ENCODE peak calls at places on chromosomes 12 and 14, in five cellular contexts. F is uterus, D is tibial artery, G is endothelial cell, Y is heart left ventricle. B is an unnamed sample.

GRCh38 chr12:70556179-70556869 is 80.9 kb downstream of the PTPRB start:
- DNase-seq in F (no peak), D (no peak), G (no peak), Y (no peak), B (no peak)

GRCh38 chr14:75979071-75979571 is 2.7 kb downstream of the TGFB3 start:
- DNase-seq in F (peak; percentile 48), D (no peak), G (peak; percentile 53), Y (no peak), B (no peak)

GRCh38 chr12:53974084-53975018 is at the start of gene HOTAIR:
- DNase-seq in F (peak; percentile 61), D (peak; percentile 81), G (no peak), Y (no peak), B (peak; percentile 83)

GRCh38 chr14:90750701-90751100 is 65.5 kb downstream of the TTC7B start:
- DNase-seq in F (no peak), D (no peak), G (no peak), Y (no peak), B (no peak)

GRCh38 chr12:109542014-109542413 is 31.3 kb downstream of the MMAB start:
- DNase-seq in F (no peak), D (no peak), G (no peak), Y (no peak), B (no peak)

GRCh38 chr14:22478670-22479069 is 110.4 kb downstream of the DAD1 start:
- DNase-seq in F (peak; percentile 76), D (no peak), G (no peak), Y (no peak), B (no peak)

GRCh38 chr14:51554339-51554920 is 97.3 kb upstream of the FRMD6 start:
- DNase-seq in F (no peak), D (no peak), G (no peak), Y (no peak), B (no peak)

GRCh38 chr12:120639771-120640721 is at the start of gene CABP1:
- DNase-seq in F (no peak), D (no peak), G (peak; percentile 33), Y (no peak), B (no peak)

GRCh38 chr12:105740970-105741725 is 397.6 kb downstream of the NUAK1 start:
- DNase-seq in F (peak; percentile 44), D (peak; percentile 69), G (no peak), Y (peak; percentile 71), B (peak; percentile 79)

GRCh38 chr14:73944432-73945158 is 5.3 kb downstream of the FAM161B start:
- DNase-seq in F (no peak), D (no peak), G (no peak), Y (no peak), B (no peak)

GRCh38 chr14:73945159-73945670 is 4.7 kb downstream of the FAM161B start:
- DNase-seq in F (no peak), D (no peak), G (no peak), Y (no peak), B (no peak)

GRCh38 chr14:73955674-73956073 is 5.6 kb downstream of the COQ6 start:
- DNase-seq in F (no peak), D (no peak), G (no peak), Y (no peak), B (no peak)

GRCh38 chr14:73953731-73954130 is 3.6 kb downstream of the COQ6 start:
- DNase-seq in F (no peak), D (no peak), G (no peak), Y (no peak), B (no peak)

DNA sequence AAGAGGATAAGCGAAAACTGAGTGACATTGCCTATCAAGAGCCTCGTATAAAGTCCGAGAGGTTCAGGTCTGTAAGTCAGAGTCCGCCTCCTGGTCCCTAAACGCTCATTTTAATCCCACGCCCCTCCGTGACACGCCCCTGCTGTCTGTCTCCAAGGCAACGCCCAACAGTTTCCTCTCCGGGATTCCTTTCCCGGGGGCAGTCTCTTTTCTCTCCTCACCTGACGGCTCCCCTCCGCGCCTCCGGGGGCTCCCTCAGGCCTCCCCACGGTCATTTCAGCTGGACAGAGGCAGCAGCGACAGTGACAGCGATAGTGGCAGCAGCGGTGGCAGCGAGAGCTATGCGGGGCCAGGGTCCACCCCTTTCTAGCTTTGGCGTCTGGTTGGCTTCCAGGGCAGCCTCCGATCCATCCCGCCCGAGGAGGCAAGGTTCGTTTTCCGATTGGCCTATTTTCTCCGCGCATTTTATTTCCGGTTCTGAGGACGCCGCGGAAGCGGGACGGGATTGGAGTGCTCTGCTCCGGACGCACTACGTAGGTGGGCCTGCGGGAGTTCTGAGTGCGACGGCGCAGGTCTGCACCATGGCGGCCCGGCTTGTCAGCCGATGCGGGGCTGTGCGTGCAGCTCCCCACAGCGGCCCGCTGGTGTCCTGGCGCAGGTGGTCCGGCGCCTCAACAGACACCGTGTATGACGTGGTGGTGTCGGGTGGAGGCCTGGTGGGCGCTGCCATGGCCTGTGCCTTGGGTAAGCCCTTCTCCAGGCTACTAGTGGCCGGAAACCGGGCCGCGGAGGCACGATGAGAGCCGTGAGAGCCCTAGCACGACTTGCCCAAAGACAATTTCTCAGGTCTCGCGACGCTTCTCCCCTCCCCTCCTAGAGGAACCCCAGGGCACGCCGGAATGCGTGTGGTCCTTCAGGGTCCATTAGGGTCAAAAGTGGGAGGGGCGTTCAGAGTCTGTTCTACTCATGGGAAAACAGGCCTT is at the start of the genes COQ6 and FAM161B:
- DNase-seq in F (peak; percentile 92), D (peak; percentile 97), G (peak; percentile 82), Y (peak; percentile 94), B (peak; percentile 93)
- TF ChIP-seq CTCF in F (no peak), D (no peak), G (no peak), Y (no peak), B (no peak)

DNA sequence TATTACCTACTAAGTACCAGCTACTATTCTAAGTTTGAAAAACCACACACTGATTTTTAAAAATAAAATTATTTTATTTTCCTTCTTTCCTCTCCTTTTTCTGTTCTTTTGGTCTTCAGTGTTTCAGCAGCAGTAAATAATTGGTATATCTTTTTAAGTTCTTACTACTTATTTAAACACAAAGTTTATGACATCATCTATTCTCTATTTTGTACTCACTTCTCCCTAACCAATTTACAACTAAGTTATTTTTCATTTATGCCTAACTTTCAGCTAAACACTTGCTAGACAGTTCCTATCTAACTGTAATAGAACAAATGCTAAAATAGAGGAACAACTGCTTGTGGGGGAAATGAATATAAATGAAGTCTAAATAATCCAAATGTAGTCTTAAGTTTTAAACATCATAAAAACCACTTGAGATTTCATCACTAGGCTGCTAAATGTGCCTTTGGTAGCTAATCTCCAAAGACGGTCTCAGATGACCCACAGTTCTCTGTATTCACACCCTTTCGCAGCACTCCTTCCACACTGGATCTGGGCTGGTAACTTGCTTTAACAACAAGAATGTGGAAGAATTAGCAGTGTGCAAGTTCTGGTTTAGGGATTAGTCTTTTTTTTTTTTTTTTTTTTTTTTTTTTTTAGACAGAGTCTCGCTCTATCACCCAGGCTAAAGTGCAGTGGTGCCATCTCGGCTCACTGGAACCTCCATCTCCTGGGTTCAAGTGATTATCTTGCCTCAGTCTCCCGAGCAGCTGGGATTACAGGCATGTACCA is 41.0 kb downstream of the TFCP2 start:
- DNase-seq in F (no peak), D (no peak), G (no peak), Y (no peak), B (no peak)
- TF ChIP-seq CTCF in F (no peak), D (no peak), G (no peak), Y (no peak), B (no peak)

GRCh38 chr14:68611611-68612010 is 181.3 kb downstream of the ZFP36L1 start:
- DNase-seq in F (no peak), D (peak; percentile 25), G (no peak), Y (no peak), B (no peak)
- TF ChIP-seq CTCF in F (no peak), D (no peak), G (no peak), Y (no peak), B (no peak)

GRCh38 chr12:131990066-131990979 is 40.6 kb downstream of the EP400 start:
- DNase-seq in F (no peak), D (no peak), G (no peak), Y (no peak), B (no peak)

GRCh38 chr12:131994589-131994988 is 44.8 kb downstream of the EP400 start:
- DNase-seq in F (no peak), D (no peak), G (no peak), Y (no peak), B (no peak)

GRCh38 chr12:131989021-131989420 is 39.3 kb downstream of the EP400 start:
- DNase-seq in F (no peak), D (no peak), G (no peak), Y (no peak), B (no peak)

GRCh38 chr12:131990980-131991305 is 41.2 kb downstream of the EP400 start:
- DNase-seq in F (no peak), D (no peak), G (no peak), Y (no peak), B (no peak)

DNA sequence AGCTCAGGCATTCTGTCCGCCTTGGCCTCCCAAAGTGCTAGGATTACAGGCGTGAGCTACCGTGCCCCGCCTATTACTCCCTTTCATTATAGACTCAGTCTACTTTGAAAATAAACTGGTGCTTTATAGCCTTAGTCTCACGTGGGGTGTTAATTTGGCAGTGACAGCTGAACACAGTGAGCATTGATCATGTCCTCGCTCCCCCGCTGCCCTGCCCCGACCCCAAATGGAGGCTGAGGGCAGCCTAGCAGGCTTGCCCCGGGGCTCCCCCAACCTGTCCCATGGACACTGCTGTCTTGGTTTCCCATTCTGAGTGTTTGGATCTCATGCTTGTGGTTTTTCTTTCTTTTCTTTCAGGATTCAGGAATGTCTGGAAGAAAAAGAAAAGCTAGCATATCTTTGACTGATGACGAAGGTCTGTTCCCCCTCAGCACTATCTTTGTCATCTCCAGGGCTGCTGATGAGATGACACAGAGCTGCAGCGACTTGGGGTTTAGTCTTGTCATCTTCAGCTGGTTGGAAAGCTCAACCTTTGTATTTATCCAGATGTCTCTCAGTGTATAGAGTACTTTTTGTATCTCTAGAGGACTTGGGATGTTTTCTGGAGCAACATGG is 42.2 kb downstream of the EP400 start:
- DNase-seq in F (no peak), D (no peak), G (no peak), Y (no peak), B (no peak)
- TF ChIP-seq CTCF in F (no peak), D (no peak), G (no peak), Y (no peak), B (no peak)

B was measured in psoas muscle.